ENCODE peak calls at places on chromosomes 12 and 14, in eight cellular contexts. O, W, G, R, J, N, L and Y are unnamed samples. For H3K4me1, the result is how much of the 10 kb centered on the place peaks cover.

GRCh38 chr14:65333926-65334687 is 78.4 kb upstream of the FUT8 start:
- DNase-seq in O (no peak), W (no peak), G (no peak), R (peak), J (peak), N (peak), L (no peak), Y (no peak)

GRCh38 chr14:34629657-34630529 is at the start of gene SNX6:
- DNase-seq in O (peak), W (peak), G (peak), R (peak), J (peak), N (peak), L (peak), Y (peak)

GRCh38 chr14:94752575-94752974 is 17.3 kb downstream of the GSC start:
- DNase-seq in O (no peak), W (no peak), G (no peak), R (no peak), J (no peak), N (no peak), L (no peak), Y (no peak)

GRCh38 chr12:101992091-101992490 is 69.7 kb downstream of the WASHC3 start:
- DNase-seq in O (no peak), W (no peak), G (no peak), R (no peak), J (no peak), N (no peak), L (no peak), Y (no peak)

GRCh38 chr12:64566122-64566521 is 44.2 kb upstream of the RASSF3 start:
- DNase-seq in O (no peak), W (no peak), G (no peak), R (no peak), J (peak), N (no peak), L (no peak), Y (no peak)

GRCh38 chr14:98633380-98633779 is 638.6 kb downstream of the BCL11B start:
- DNase-seq in O (no peak), W (no peak), G (no peak), R (no peak), J (no peak), N (no peak), L (no peak), Y (no peak)

GRCh38 chr12:62966990-62967506 is 32.1 kb upstream of the PPM1H start:
- DNase-seq in O (no peak), W (peak), G (no peak), R (no peak), J (no peak), N (no peak), L (no peak), Y (no peak)

GRCh38 chr12:58671196-58671595 is 249.1 kb downstream of the LRIG3 start:
- DNase-seq in O (no peak), W (no peak), G (no peak), R (no peak), J (peak), N (no peak), L (no peak), Y (no peak)

GRCh38 chr12:44525806-44526654 is 350.1 kb downstream of the NELL2 start:
- DNase-seq in O (no peak), W (no peak), G (no peak), R (no peak), J (no peak), N (no peak), L (no peak), Y (no peak)

GRCh38 chr12:103208006-103208405 is 250.5 kb downstream of the ASCL1 start:
- DNase-seq in O (no peak), W (no peak), G (no peak), R (no peak), J (no peak), N (no peak), L (no peak), Y (no peak)

GRCh38 chr12:65699251-65699650 is 125.0 kb upstream of the HMGA2 start:
- DNase-seq in O (no peak), W (peak), G (peak), R (no peak), J (peak), N (no peak), L (no peak), Y (no peak)

GRCh38 chr12:55072093-55072492 is 52.3 kb downstream of the NEUROD4 start:
- DNase-seq in O (peak), W (peak), G (peak), R (peak), J (no peak), N (peak), L (no peak), Y (peak)

GRCh38 chr12:92502417-92503028 is 200.3 kb upstream of the PLEKHG7 start:
- DNase-seq in O (no peak), W (peak), G (peak), R (no peak), J (no peak), N (no peak), L (no peak), Y (no peak)

DNA sequence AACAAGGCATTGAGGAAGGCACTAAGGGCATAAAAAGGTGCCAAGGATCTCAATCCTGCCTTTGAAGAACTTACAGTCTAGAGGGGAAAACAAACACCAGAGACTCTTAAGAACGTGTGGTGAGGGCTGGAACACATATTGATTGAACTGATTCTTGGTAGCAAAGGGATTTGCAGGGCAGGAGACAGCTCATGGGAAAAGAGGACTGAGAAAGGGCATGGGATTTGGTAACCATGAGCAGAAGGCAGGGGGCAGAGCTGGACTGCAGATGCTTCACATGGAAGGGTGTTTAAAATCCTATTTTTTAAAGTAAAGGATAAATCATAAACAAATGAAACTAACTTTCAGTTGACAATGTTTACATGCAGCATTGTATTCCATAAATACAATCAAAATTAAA is 203.1 kb downstream of the ITPR2 start:
- DNase-seq in O (no peak), W (peak), G (peak), R (no peak), J (peak), N (no peak), L (no peak), Y (no peak)
- TF ChIP-seq CTCF in O (peak), W (peak), G (peak), R (peak), J (peak), N (no peak), L (no peak), Y (no peak)

GRCh38 chr12:88450130-88450529 is 130.1 kb downstream of the KITLG start:
- DNase-seq in O (no peak), W (no peak), G (no peak), R (no peak), J (no peak), N (no peak), L (no peak), Y (no peak)
- H3K4me1 ChIP-seq in O (under half), W (under half), G (under half), R (under half), J (under half), N (under half), L (under half), Y (under half)

GRCh38 chr12:129184066-129184695 is 330.9 kb downstream of the GLT1D1 start:
- DNase-seq in O (no peak), W (no peak), G (no peak), R (no peak), J (peak), N (no peak), L (no peak), Y (no peak)

GRCh38 chr12:129190827-129191226 is 337.5 kb downstream of the GLT1D1 start:
- DNase-seq in O (no peak), W (no peak), G (no peak), R (no peak), J (no peak), N (no peak), L (no peak), Y (no peak)

GRCh38 chr12:129185855-129186254 is 332.6 kb downstream of the GLT1D1 start:
- DNase-seq in O (no peak), W (no peak), G (no peak), R (no peak), J (peak), N (no peak), L (no peak), Y (no peak)

DNA sequence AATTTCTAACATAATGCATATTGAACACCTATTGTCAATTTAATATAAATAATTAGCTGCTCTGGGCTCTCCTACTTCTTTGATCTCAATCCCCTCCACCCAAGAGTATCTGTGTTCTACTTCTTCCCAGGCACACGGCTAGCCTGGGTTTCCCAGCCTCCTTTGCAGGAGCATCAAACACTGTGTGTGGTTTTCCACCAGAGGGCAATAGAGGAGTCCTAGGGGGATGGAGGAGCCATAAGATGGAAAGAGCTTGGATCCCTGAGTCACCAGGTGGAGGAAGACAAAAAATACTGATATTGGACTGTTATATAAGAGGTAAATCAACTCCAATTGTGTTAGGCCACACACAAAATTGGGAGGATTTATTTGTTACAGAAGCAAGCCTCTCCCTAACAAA is 333.7 kb downstream of the GLT1D1 start:
- DNase-seq in O (no peak), W (peak), G (peak), R (no peak), J (no peak), N (no peak), L (no peak), Y (no peak)
- TF ChIP-seq CTCF in O (no peak), W (peak), G (no peak), R (no peak), J (peak), N (no peak), L (no peak), Y (no peak)

GRCh38 chr12:20616093-20616492 is 79.0 kb upstream of the SLCO1C1 start:
- DNase-seq in O (no peak), W (no peak), G (no peak), R (no peak), J (no peak), N (no peak), L (no peak), Y (no peak)
- H3K4me1 ChIP-seq in O (under half), W (under half), G (under half), R (under half), J (under half), N (under half), L (under half), Y (under half)

GRCh38 chr12:34625116-34625515 is 602.8 kb downstream of the ALG10 start:
- DNase-seq in O (peak), W (peak), G (peak), R (no peak), J (no peak), N (no peak), L (no peak), Y (no peak)
- TF ChIP-seq CTCF in O (no peak), W (peak), G (peak), R (peak), J (no peak), N (no peak), L (no peak), Y (no peak)

GRCh38 chr14:54890794-54891193 is 11.8 kb downstream of the GCH1 start:
- DNase-seq in O (no peak), W (no peak), G (no peak), R (no peak), J (no peak), N (no peak), L (no peak), Y (no peak)
- H3K4me1 ChIP-seq in O (under half), W (under half), G (under half), R (under half), J (under half), N (under half), L (under half), Y (under half)

GRCh38 chr14:103385153-103385993 is at the start of gene MARK3:
- DNase-seq in O (peak), W (peak), G (peak), R (peak), J (peak), N (peak), L (peak), Y (peak)
- TF ChIP-seq CTCF in O (no peak), W (peak), G (peak), R (peak), J (no peak), N (no peak), L (no peak), Y (peak)

GRCh38 chr12:15716566-15716965 is 72.6 kb downstream of the EPS8 start:
- DNase-seq in O (no peak), W (no peak), G (no peak), R (no peak), J (no peak), N (no peak), L (no peak), Y (no peak)

GRCh38 chr12:15710860-15711510 is 78.2 kb downstream of the EPS8 start:
- DNase-seq in O (no peak), W (no peak), G (no peak), R (no peak), J (no peak), N (no peak), L (no peak), Y (no peak)

GRCh38 chr12:15712160-15712559 is 77.0 kb downstream of the EPS8 start:
- DNase-seq in O (no peak), W (no peak), G (no peak), R (no peak), J (no peak), N (no peak), L (no peak), Y (no peak)

GRCh38 chr12:15712823-15713663 is 76.1 kb downstream of the EPS8 start:
- DNase-seq in O (no peak), W (no peak), G (peak), R (peak), J (no peak), N (peak), L (no peak), Y (no peak)

DNA sequence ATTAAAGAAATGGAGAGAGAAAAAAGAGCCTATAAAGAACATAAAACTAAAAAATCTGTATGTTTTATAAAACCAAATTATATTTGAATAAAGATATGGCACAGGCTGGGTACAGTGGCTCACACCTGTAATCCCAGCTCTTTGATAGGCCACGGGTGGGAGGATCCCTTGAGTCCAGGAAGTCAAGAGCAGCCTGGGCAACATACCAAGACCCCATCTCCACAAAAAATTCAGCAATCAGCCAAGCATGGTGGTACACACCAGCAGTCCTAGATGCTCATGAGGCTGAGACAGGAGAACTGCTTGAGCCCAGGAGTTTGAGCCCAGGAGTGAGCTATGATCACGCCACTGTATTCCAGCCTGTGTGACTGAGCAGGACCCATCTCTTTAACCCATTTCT is 74.9 kb downstream of the EPS8 start:
- DNase-seq in O (no peak), W (no peak), G (no peak), R (no peak), J (no peak), N (no peak), L (no peak), Y (no peak)
- H3K4me1 ChIP-seq in O (under half), W (under half), G (half or more), R (under half), J (under half), N (under half), L (half or more), Y (under half)

GRCh38 chr12:52362118-52362726 is 5.1 kb downstream of the KRT85 start:
- DNase-seq in O (no peak), W (no peak), G (peak), R (no peak), J (no peak), N (no peak), L (no peak), Y (no peak)
- TF ChIP-seq CTCF in O (peak), W (peak), G (peak), R (peak), J (no peak), N (no peak), L (no peak), Y (no peak)